ENCODE peak calls at places on chromosomes 5 and 9, in four cellular contexts. One of them, this sample, is unnamed. For H3K27me3, the result is how much of the 10 kb centered on the place peaks cover.

GRCh38 chr5:64147849-64148441 is 17.7 kb upstream of the RNF180 start:
- DNase-seq in brain microvascular endothelial cell: peak
- DNase-seq in testis: peak
- DNase-seq in keratinocyte: no peak
- DNase-seq in this sample: no peak

GRCh38 chr5:139668064-139668880 is 20.1 kb downstream of the CXXC5 start:
- DNase-seq in brain microvascular endothelial cell: no peak
- DNase-seq in testis: no peak
- DNase-seq in keratinocyte: no peak
- DNase-seq in this sample: no peak

GRCh38 chr9:10026585-10026984 is 586.2 kb downstream of the PTPRD start:
- DNase-seq in brain microvascular endothelial cell: no peak
- DNase-seq in testis: no peak
- DNase-seq in keratinocyte: no peak
- DNase-seq in this sample: no peak

GRCh38 chr5:96434201-96434645 is 1.2 kb upstream of the PCSK1 start:
- DNase-seq in brain microvascular endothelial cell: peak
- DNase-seq in testis: peak
- DNase-seq in keratinocyte: peak
- DNase-seq in this sample: no peak

GRCh38 chr5:171577940-171578856 is 158.8 kb downstream of the FGF18 start:
- DNase-seq in brain microvascular endothelial cell: no peak
- DNase-seq in testis: peak
- DNase-seq in keratinocyte: no peak
- DNase-seq in this sample: no peak

GRCh38 chr5:142726188-142726731 is 40.4 kb upstream of the FGF1 start:
- DNase-seq in brain microvascular endothelial cell: peak
- DNase-seq in testis: no peak
- DNase-seq in keratinocyte: no peak
- DNase-seq in this sample: peak

GRCh38 chr5:124371121-124371706 is 375.2 kb downstream of the ZNF608 start:
- DNase-seq in brain microvascular endothelial cell: no peak
- DNase-seq in testis: no peak
- DNase-seq in keratinocyte: no peak
- DNase-seq in this sample: no peak

GRCh38 chr5:126117044-126117443 is 306.2 kb upstream of the GRAMD2B start:
- DNase-seq in brain microvascular endothelial cell: no peak
- DNase-seq in testis: no peak
- DNase-seq in keratinocyte: no peak
- DNase-seq in this sample: no peak

GRCh38 chr9:995776-996175 is 19.3 kb downstream of the DMRT3 start:
- DNase-seq in brain microvascular endothelial cell: peak
- DNase-seq in testis: no peak
- DNase-seq in keratinocyte: no peak
- DNase-seq in this sample: no peak

GRCh38 chr9:4287886-4288588 is 11.8 kb downstream of the GLIS3 start:
- DNase-seq in brain microvascular endothelial cell: no peak
- DNase-seq in testis: no peak
- DNase-seq in keratinocyte: no peak
- DNase-seq in this sample: no peak

GRCh38 chr9:36690769-36691168 is 118.1 kb downstream of the MELK start:
- DNase-seq in brain microvascular endothelial cell: no peak
- DNase-seq in testis: no peak
- DNase-seq in keratinocyte: no peak
- DNase-seq in this sample: no peak

GRCh38 chr5:28495876-28496275 is 1457.5 kb upstream of the CDH9 start:
- DNase-seq in brain microvascular endothelial cell: no peak
- DNase-seq in testis: no peak
- DNase-seq in keratinocyte: no peak
- DNase-seq in this sample: no peak

GRCh38 chr5:159975462-159976019 is 33.4 kb upstream of the TTC1 start:
- DNase-seq in brain microvascular endothelial cell: peak
- DNase-seq in testis: no peak
- DNase-seq in keratinocyte: no peak
- DNase-seq in this sample: peak

GRCh38 chr5:172052454-172053236 is 46.2 kb upstream of the FBXW11 start:
- DNase-seq in brain microvascular endothelial cell: peak
- DNase-seq in testis: peak
- DNase-seq in keratinocyte: no peak
- DNase-seq in this sample: no peak

GRCh38 chr5:99037668-99038067 is 108.9 kb upstream of the CHD1 start:
- DNase-seq in brain microvascular endothelial cell: peak
- DNase-seq in testis: no peak
- DNase-seq in keratinocyte: no peak
- DNase-seq in this sample: no peak

GRCh38 chr9:120555884-120556283 is 24.1 kb downstream of the CDK5RAP2 start:
- DNase-seq in brain microvascular endothelial cell: no peak
- DNase-seq in testis: no peak
- DNase-seq in keratinocyte: no peak
- DNase-seq in this sample: no peak

GRCh38 chr9:136977223-136978072 is at the start of gene PTGDS:
- DNase-seq in brain microvascular endothelial cell: no peak
- DNase-seq in testis: peak
- DNase-seq in keratinocyte: no peak
- DNase-seq in this sample: no peak

GRCh38 chr5:15799014-15799413 is 299.0 kb downstream of the FBXL7 start:
- DNase-seq in brain microvascular endothelial cell: no peak
- DNase-seq in testis: no peak
- DNase-seq in keratinocyte: no peak
- DNase-seq in this sample: no peak

GRCh38 chr9:133821606-133822438 is 83.7 kb upstream of the SARDH start:
- DNase-seq in brain microvascular endothelial cell: no peak
- DNase-seq in testis: no peak
- DNase-seq in keratinocyte: no peak
- DNase-seq in this sample: no peak

GRCh38 chr5:35247645-35248034 is 17.4 kb upstream of the PRLR start:
- DNase-seq in brain microvascular endothelial cell: peak
- DNase-seq in testis: no peak
- DNase-seq in keratinocyte: no peak
- DNase-seq in this sample: no peak

GRCh38 chr9:38428062-38428461 is 3.8 kb upstream of the IGFBPL1 start:
- DNase-seq in brain microvascular endothelial cell: no peak
- DNase-seq in testis: no peak
- DNase-seq in keratinocyte: no peak
- DNase-seq in this sample: no peak

GRCh38 chr9:27939186-27939585 is 365.9 kb upstream of the C9orf72 start:
- DNase-seq in brain microvascular endothelial cell: no peak
- DNase-seq in testis: no peak
- DNase-seq in keratinocyte: no peak
- DNase-seq in this sample: no peak

GRCh38 chr5:140796718-140797095 is 2.1 kb downstream of the PCDHA2 start:
- DNase-seq in brain microvascular endothelial cell: no peak
- DNase-seq in testis: no peak
- DNase-seq in keratinocyte: no peak
- DNase-seq in this sample: no peak

GRCh38 chr5:140795259-140795641 is 598 bp downstream of the PCDHA2 start:
- DNase-seq in brain microvascular endothelial cell: no peak
- DNase-seq in testis: no peak
- DNase-seq in keratinocyte: no peak
- DNase-seq in this sample: no peak

GRCh38 chr5:140791111-140791510 is 3.5 kb upstream of the PCDHA2 start:
- DNase-seq in brain microvascular endothelial cell: no peak
- DNase-seq in testis: no peak
- DNase-seq in keratinocyte: no peak
- DNase-seq in this sample: no peak

GRCh38 chr5:140794594-140795258 is at the start of gene PCDHA2:
- DNase-seq in brain microvascular endothelial cell: no peak
- DNase-seq in testis: no peak
- DNase-seq in keratinocyte: no peak
- DNase-seq in this sample: no peak
- TF ChIP-seq CTCF in brain microvascular endothelial cell: peak
- TF ChIP-seq CTCF in testis: no peak
- TF ChIP-seq CTCF in keratinocyte: no peak
- TF ChIP-seq CTCF in this sample: no peak

GRCh38 chr5:181114844-181115778 is 15.9 kb downstream of the OR2V1 start:
- DNase-seq in brain microvascular endothelial cell: peak
- DNase-seq in testis: no peak
- DNase-seq in keratinocyte: no peak
- DNase-seq in this sample: no peak
- H3K4me3 ChIP-seq in brain microvascular endothelial cell: peak
- H3K4me3 ChIP-seq in testis: peak
- H3K4me3 ChIP-seq in keratinocyte: peak
- H3K4me3 ChIP-seq in this sample: peak

GRCh38 chr9:134968823-134969090 is 51.0 kb upstream of the FCN1 start:
- DNase-seq in brain microvascular endothelial cell: no peak
- DNase-seq in testis: no peak
- DNase-seq in keratinocyte: no peak
- DNase-seq in this sample: no peak
- H3K27me3 ChIP-seq in brain microvascular endothelial cell: under half
- H3K27me3 ChIP-seq in testis: under half
- H3K27me3 ChIP-seq in keratinocyte: under half
- H3K27me3 ChIP-seq in this sample: under half

DNA sequence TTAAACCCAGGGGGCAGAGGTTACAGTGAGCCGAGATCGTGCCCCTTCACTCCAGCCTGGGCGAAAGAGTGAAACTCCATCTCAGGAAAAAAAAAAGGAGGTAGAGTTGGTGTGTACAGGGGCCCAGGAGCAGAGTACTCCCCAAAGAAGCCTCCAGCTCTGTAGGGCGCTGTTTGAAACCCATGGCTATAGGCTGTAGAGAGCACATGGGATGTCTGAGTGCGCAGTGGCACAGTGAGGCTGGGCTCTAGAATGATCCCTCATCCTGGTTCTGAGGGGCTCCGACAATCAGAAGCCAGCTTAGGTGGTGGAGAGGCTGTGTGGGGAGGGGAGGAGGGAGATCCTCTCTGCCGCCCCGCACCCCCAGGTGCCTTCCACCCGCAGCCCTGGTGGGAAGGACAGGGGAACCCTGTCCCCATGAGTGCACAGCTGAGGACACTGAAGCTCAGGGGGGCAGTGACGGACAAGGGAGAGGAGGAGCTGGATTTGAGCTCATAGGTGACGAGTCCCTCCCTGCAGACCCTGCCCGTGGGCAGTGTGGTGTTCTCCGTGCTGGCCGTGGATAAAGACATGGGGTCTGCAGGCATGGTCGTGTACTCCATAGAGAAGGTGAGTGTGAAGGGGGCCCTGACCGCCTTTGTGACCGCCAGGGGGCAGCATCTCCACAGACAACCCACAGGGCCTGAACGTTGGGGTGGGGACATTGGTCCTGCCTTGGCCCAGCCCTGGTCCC is 24.6 kb downstream of the CDHR2 start:
- DNase-seq in brain microvascular endothelial cell: peak
- DNase-seq in testis: peak
- DNase-seq in keratinocyte: no peak
- DNase-seq in this sample: no peak
- TF ChIP-seq CTCF in brain microvascular endothelial cell: peak
- TF ChIP-seq CTCF in testis: no peak
- TF ChIP-seq CTCF in keratinocyte: peak
- TF ChIP-seq CTCF in this sample: peak

GRCh38 chr5:89309268-89309667 is 426.3 kb upstream of the MEF2C start:
- DNase-seq in brain microvascular endothelial cell: no peak
- DNase-seq in testis: no peak
- DNase-seq in keratinocyte: peak
- DNase-seq in this sample: no peak

GRCh38 chr5:89303033-89303480 is 420.1 kb upstream of the MEF2C start:
- DNase-seq in brain microvascular endothelial cell: no peak
- DNase-seq in testis: no peak
- DNase-seq in keratinocyte: no peak
- DNase-seq in this sample: no peak

GRCh38 chr5:89308606-89309040 is 425.6 kb upstream of the MEF2C start:
- DNase-seq in brain microvascular endothelial cell: no peak
- DNase-seq in testis: no peak
- DNase-seq in keratinocyte: no peak
- DNase-seq in this sample: no peak

GRCh38 chr5:89313044-89313443 is 430.1 kb upstream of the MEF2C start:
- DNase-seq in brain microvascular endothelial cell: peak
- DNase-seq in testis: no peak
- DNase-seq in keratinocyte: peak
- DNase-seq in this sample: no peak

DNA sequence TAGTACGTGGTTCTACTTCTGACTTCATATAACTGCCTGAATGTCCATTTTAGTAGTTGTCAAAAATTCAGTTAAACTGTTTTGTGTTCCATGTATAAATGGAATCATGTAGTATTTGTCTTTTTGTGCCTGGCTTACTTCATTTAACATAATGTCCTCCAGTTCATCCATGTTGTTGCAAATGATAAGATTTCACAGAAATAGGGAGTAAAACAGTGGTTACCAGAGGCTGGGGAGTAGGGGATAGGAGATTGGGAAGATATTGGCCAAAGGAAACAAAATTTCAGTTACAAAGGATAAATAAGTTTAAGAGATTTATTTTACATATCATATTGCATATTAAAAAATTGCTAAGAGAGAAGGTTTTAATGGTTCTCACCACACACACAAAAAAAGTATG is 425.0 kb upstream of the MEF2C start:
- DNase-seq in brain microvascular endothelial cell: no peak
- DNase-seq in testis: no peak
- DNase-seq in keratinocyte: no peak
- DNase-seq in this sample: no peak
- H3K4me3 ChIP-seq in brain microvascular endothelial cell: no peak
- H3K4me3 ChIP-seq in testis: no peak
- H3K4me3 ChIP-seq in keratinocyte: no peak
- H3K4me3 ChIP-seq in this sample: no peak

DNA sequence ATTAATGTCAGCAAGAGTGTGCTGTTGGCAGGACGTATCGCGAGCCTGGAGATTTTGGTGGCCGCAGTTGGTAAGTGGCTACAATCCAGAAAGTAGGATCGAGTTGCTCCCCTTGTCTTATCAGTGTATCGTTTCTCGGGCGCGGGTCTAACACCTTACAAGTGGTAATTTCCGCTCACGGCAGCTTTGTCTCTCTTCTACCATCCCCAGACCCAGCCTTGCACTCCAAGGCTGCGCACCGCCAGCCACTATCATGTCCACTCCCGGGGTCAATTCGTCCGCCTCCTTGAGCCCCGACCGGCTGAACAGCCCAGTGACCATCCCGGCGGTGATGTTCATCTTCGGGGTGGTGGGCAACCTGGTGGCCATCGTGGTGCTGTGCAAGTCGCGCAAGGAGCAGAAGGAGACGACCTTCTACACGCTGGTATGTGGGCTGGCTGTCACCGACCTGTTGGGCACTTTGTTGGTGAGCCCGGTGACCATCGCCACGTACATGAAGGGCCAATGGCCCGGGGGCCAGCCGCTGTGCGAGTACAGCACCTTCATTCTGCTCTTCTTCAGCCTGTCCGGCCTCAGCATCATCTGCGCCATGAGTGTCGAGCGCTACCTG is 1.1 kb downstream of the PTGER4 start:
- DNase-seq in brain microvascular endothelial cell: peak
- DNase-seq in testis: peak
- DNase-seq in keratinocyte: no peak
- DNase-seq in this sample: no peak
- H3K27me3 ChIP-seq in brain microvascular endothelial cell: under half
- H3K27me3 ChIP-seq in testis: under half
- H3K27me3 ChIP-seq in keratinocyte: under half
- H3K27me3 ChIP-seq in this sample: under half

GRCh38 chr5:5421961-5422818 is at the start of gene ICE1:
- DNase-seq in brain microvascular endothelial cell: peak
- DNase-seq in testis: peak
- DNase-seq in keratinocyte: peak
- DNase-seq in this sample: peak
- TF ChIP-seq CTCF in brain microvascular endothelial cell: peak
- TF ChIP-seq CTCF in testis: no peak
- TF ChIP-seq CTCF in keratinocyte: no peak
- TF ChIP-seq CTCF in this sample: peak

This sample was measured in BJ.